ENCODE peak calls at places on chromosomes 5 and 9, in eight cellular contexts. B is CD8-positive, alpha-beta T cell; V is kidney; C is PC-3; A is pancreas; R is K562; X is lung; I is A549. Q is an unnamed sample.
A peak's percentile ranks its signal among the peaks of the same experiment; 100 is the strongest.

GRCh38 chr5:171776747-171777419 is 8.7 kb upstream of the SMIM23 start:
- DNase-seq in X (no peak), V (no peak), C (no peak), A (no peak), R (no peak), I (no peak), B (no peak), Q (no peak)

GRCh38 chr9:34375901-34376595 is 650 bp downstream of the MYORG start:
- DNase-seq in R (peak; percentile 47), C (peak; percentile 54), B (peak; percentile 28), V (peak; percentile 85), A (peak; percentile 84), I (peak; percentile 74), X (peak; percentile 57), Q (peak; percentile 77)

GRCh38 chr5:84378420-84378819 is 6.3 kb downstream of the EDIL3 start:
- DNase-seq in V (no peak), R (no peak), I (no peak), A (no peak), X (no peak), B (no peak), C (no peak), Q (no peak)

GRCh38 chr5:161189452-161189851 is 337.4 kb upstream of the ATP10B start:
- DNase-seq in R (no peak), V (no peak), I (no peak), X (no peak), B (no peak), C (no peak), A (no peak), Q (no peak)

GRCh38 chr9:101478444-101478843 is 42.9 kb upstream of the ALDOB start:
- DNase-seq in V (no peak), C (no peak), X (no peak), A (no peak), R (no peak), I (no peak), B (no peak), Q (no peak)

GRCh38 chr5:67361932-67362729 is 165.5 kb upstream of the CD180 start:
- DNase-seq in A (no peak), X (no peak), V (no peak), R (no peak), B (no peak), C (no peak), I (no peak), Q (no peak)

GRCh38 chr9:136209232-136209631 is 4.3 kb upstream of the LHX3 start:
- DNase-seq in C (no peak), X (no peak), A (peak; percentile 53), V (no peak), I (no peak), R (no peak), B (no peak), Q (no peak)

GRCh38 chr9:94746541-94747505 is 20.3 kb downstream of the AOPEP start:
- DNase-seq in B (no peak), C (no peak), I (no peak), A (no peak), X (no peak), R (no peak), V (no peak), Q (peak; percentile 46)

GRCh38 chr5:1127991-1128785 is 16.3 kb upstream of the SLC12A7 start:
- DNase-seq in A (peak; percentile 82), R (no peak), V (peak; percentile 65), C (peak; percentile 18), X (no peak), I (no peak), B (no peak), Q (no peak)

GRCh38 chr9:73042155-73042554 is 89.3 kb upstream of the ALDH1A1 start:
- DNase-seq in C (no peak), X (no peak), V (no peak), A (no peak), I (no peak), B (no peak), R (no peak), Q (no peak)

GRCh38 chr9:135728436-135729110 is 26.6 kb downstream of the KCNT1 start:
- DNase-seq in X (no peak), C (no peak), A (no peak), B (no peak), V (no peak), I (no peak), R (no peak), Q (no peak)

GRCh38 chr9:35673132-35673997 is at the start of gene CA9:
- DNase-seq in C (no peak), V (peak; percentile 62), R (no peak), B (no peak), I (peak; percentile 46), A (peak; percentile 89), X (no peak), Q (no peak)

GRCh38 chr5:159912033-159912800 is 4.1 kb upstream of the ADRA1B start:
- DNase-seq in B (no peak), X (peak; percentile 18), V (no peak), A (no peak), C (peak; percentile 67), I (peak; percentile 36), R (no peak), Q (no peak)

GRCh38 chr9:86093788-86094555 is 5.4 kb downstream of the GOLM1 start:
- DNase-seq in X (peak; percentile 63), V (peak; percentile 85), I (peak; percentile 86), B (no peak), R (peak; percentile 4), A (peak; percentile 81), C (peak; percentile 82), Q (peak; percentile 86)

GRCh38 chr9:96135904-96136303 is 166.1 kb downstream of the HSD17B3 start:
- DNase-seq in R (no peak), C (no peak), A (no peak), V (no peak), X (no peak), B (no peak), I (no peak), Q (no peak)

GRCh38 chr9:106684940-106685695 is 177.8 kb upstream of the ZNF462 start:
- DNase-seq in I (no peak), B (no peak), A (no peak), X (no peak), R (no peak), C (no peak), V (no peak), Q (no peak)

GRCh38 chr5:59330680-59331079 is 562.8 kb downstream of the PDE4D start:
- DNase-seq in X (no peak), A (no peak), V (no peak), I (no peak), B (no peak), C (no peak), R (no peak), Q (no peak)

GRCh38 chr5:134533115-134533815 is 7.8 kb downstream of the JADE2 start:
- DNase-seq in A (no peak), C (no peak), V (peak; percentile 87), R (no peak), X (no peak), B (no peak), I (no peak), Q (no peak)

GRCh38 chr9:109813310-109813709 is 33.3 kb downstream of the PALM2AKAP2 start:
- DNase-seq in B (no peak), I (no peak), R (no peak), X (no peak), A (no peak), C (no peak), V (no peak), Q (no peak)

GRCh38 chr9:129458663-129459549 is 162.0 kb downstream of the C9orf50 start:
- DNase-seq in A (peak; percentile 91), X (peak; percentile 36), I (no peak), V (peak; percentile 91), R (no peak), B (peak; percentile 21), C (no peak), Q (no peak)
- TF ChIP-seq CTCF in A (no peak), X (no peak), I (no peak), V (no peak), R (no peak), B (no peak), C (no peak), Q (no peak)

GRCh38 chr9:15155826-15156225 is 151.2 kb downstream of the TTC39B start:
- DNase-seq in A (no peak), V (no peak), X (no peak), B (no peak), R (no peak), C (peak; percentile 18), I (no peak), Q (no peak)
- H3K4me1 ChIP-seq in A (no peaks in the 10 kb centered on the region), V (peaks cover 4% of the 10 kb centered on the region), X (no peaks in the 10 kb centered on the region), B (no peaks in the 10 kb centered on the region), R (no peaks in the 10 kb centered on the region), C (peaks cover 8% of the 10 kb centered on the region), I (no peaks in the 10 kb centered on the region), Q (no peaks in the 10 kb centered on the region)

GRCh38 chr9:16825971-16826370 is 44.5 kb downstream of the BNC2 start:
- DNase-seq in V (no peak), C (peak; percentile 20), B (no peak), I (no peak), A (no peak), X (no peak), R (no peak), Q (no peak)

GRCh38 chr9:16828335-16829281 is 41.9 kb downstream of the BNC2 start:
- DNase-seq in V (peak; percentile 80), I (no peak), R (no peak), X (no peak), C (peak; percentile 51), B (no peak), A (peak; percentile 49), Q (no peak)

GRCh38 chr9:16821344-16821743 is 49.1 kb downstream of the BNC2 start:
- DNase-seq in I (no peak), R (no peak), A (no peak), V (no peak), B (no peak), X (no peak), C (no peak), Q (no peak)

GRCh38 chr9:16825364-16825763 is 45.1 kb downstream of the BNC2 start:
- DNase-seq in X (no peak), R (no peak), B (no peak), A (no peak), C (no peak), V (no peak), I (no peak), Q (no peak)

GRCh38 chr9:16824545-16825041 is 45.9 kb downstream of the BNC2 start:
- DNase-seq in C (peak; percentile 54), V (no peak), X (no peak), B (no peak), A (no peak), R (no peak), I (no peak), Q (no peak)
- TF ChIP-seq CTCF in C (peak; percentile 36), V (peak; percentile 6), X (no peak), B (no peak), A (no peak), R (no peak), I (peak; percentile 23), Q (no peak)

DNA sequence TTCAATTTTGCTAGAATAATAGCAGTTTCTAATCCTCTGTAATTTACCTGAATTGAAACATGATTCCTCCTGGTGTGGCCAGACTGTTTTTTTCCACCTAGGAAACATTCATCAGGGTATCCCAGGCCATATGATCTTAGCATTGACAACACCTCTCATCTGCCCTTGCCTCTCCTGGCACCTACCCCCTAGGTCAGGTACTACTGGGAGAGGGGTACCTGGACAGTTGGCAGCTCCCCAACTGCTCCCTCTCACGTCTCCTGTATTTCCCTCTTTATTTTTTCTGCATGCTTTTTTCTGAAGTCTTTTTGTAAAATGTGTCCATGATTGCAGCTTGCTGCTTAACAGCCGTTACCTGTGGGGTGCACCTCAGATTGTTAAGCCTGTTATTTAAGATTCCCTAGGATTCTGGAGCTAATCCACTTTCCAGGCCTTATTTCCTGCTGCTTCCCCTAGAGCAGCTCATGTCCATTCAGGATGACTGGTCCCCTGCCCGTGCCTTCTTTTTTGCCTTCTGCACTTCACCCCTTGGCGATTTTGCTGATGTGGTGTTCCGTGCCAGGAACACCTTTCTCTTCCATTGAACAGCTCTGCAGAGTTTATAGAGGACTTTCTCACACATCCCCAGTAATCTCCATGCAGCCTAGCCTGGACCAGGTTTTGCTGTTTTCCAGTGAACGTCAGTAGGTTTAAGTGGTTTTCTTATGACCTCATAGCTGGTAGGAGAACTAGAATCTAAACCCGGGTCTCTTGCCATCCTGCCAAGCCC is 33.6 kb downstream of the SNX30 start:
- DNase-seq in I (no peak), B (no peak), X (no peak), C (no peak), R (no peak), A (no peak), V (no peak), Q (no peak)
- H3K4me1 ChIP-seq in I (no peaks in the 10 kb centered on the region), B (no peaks in the 10 kb centered on the region), X (peaks cover 10% of the 10 kb centered on the region), C (no peaks in the 10 kb centered on the region), R (no peaks in the 10 kb centered on the region), A (no peaks in the 10 kb centered on the region), V (peaks cover 21% of the 10 kb centered on the region), Q (peaks cover 15% of the 10 kb centered on the region)

Q was measured in Caco-2.